ENCODE peak calls at places on chromosome 5, in nine cellular contexts. P is upper lobe of left lung, H is suprapubic skin, K is transverse colon, W is GM12878, E is sigmoid colon, U is HCT116, Y is spleen, O is GM12892. A is an unnamed sample.

GRCh38 chr5:3994635-3995034 is 399.0 kb downstream of the IRX1 start:
- DNase-seq in E (no peak), W (no peak), U (no peak), H (no peak), Y (no peak), P (no peak), K (no peak), O (no peak), A (no peak)

GRCh38 chr5:1765141-1765879 is 34.3 kb downstream of the MRPL36 start:
- DNase-seq in U (no peak), Y (peak), H (peak), K (peak), O (no peak), E (peak), W (no peak), P (no peak), A (no peak)

GRCh38 chr5:160166069-160166972 is 47.1 kb upstream of the PWWP2A start:
- DNase-seq in E (no peak), Y (no peak), P (no peak), K (no peak), H (no peak), U (no peak), O (no peak), W (no peak), A (no peak)

GRCh38 chr5:3392306-3392939 is 203.2 kb upstream of the IRX1 start:
- DNase-seq in H (no peak), Y (no peak), U (no peak), O (no peak), E (no peak), K (no peak), W (no peak), P (no peak), A (peak)

GRCh38 chr5:90855296-90855990 is 296.8 kb downstream of the ADGRV1 start:
- DNase-seq in H (no peak), E (no peak), Y (no peak), O (no peak), P (no peak), K (no peak), U (no peak), W (no peak), A (no peak)

GRCh38 chr5:2001300-2001699 is 118.6 kb upstream of the IRX4 start:
- DNase-seq in P (no peak), U (no peak), Y (no peak), E (no peak), H (no peak), O (no peak), W (no peak), K (no peak), A (no peak)

GRCh38 chr5:69295088-69295754 is 37.4 kb downstream of the CCDC125 start:
- DNase-seq in O (no peak), K (no peak), Y (no peak), W (no peak), E (no peak), H (no peak), U (no peak), P (no peak), A (no peak)

GRCh38 chr5:103587185-103587748 is 24.7 kb upstream of the NUDT12 start:
- DNase-seq in K (no peak), P (no peak), H (no peak), W (no peak), O (no peak), U (no peak), E (no peak), Y (no peak), A (no peak)

GRCh38 chr5:168020522-168021294 is 270.7 kb upstream of the WWC1 start:
- DNase-seq in Y (no peak), W (no peak), H (no peak), U (no peak), E (no peak), K (no peak), P (no peak), O (no peak), A (no peak)

GRCh38 chr5:77560677-77561263 is 68.7 kb upstream of the WDR41 start:
- DNase-seq in W (peak), Y (no peak), H (no peak), E (no peak), K (no peak), U (peak), O (no peak), P (no peak), A (no peak)

GRCh38 chr5:169637856-169638190 is 748 bp downstream of the DOCK2 start:
- DNase-seq in U (no peak), O (no peak), E (no peak), H (no peak), Y (peak), W (no peak), K (peak), P (peak), A (peak)

GRCh38 chr5:133754575-133755169 is 142.3 kb upstream of the FSTL4 start:
- DNase-seq in W (peak), K (peak), H (no peak), O (no peak), Y (no peak), P (peak), U (peak), E (no peak), A (peak)

GRCh38 chr5:133830281-133830680 is 138.1 kb downstream of the C5orf15 start:
- DNase-seq in Y (no peak), K (no peak), P (no peak), W (no peak), E (no peak), H (no peak), O (no peak), U (no peak), A (no peak)

GRCh38 chr5:138491669-138492551 is 26.6 kb downstream of the EGR1 start:
- DNase-seq in E (peak), W (peak), U (peak), O (peak), Y (peak), K (peak), P (peak), H (peak), A (peak)

GRCh38 chr5:151700816-151701215 is 14.1 kb upstream of the SPARC start:
- DNase-seq in E (no peak), K (no peak), H (no peak), P (no peak), O (no peak), U (no peak), Y (no peak), W (peak), A (no peak)

GRCh38 chr5:58985759-58986158 is 402.9 kb downstream of the RAB3C start:
- DNase-seq in E (no peak), P (no peak), Y (no peak), O (no peak), H (no peak), K (no peak), U (no peak), W (no peak), A (no peak)

GRCh38 chr5:58985311-58985710 is 402.4 kb downstream of the RAB3C start:
- DNase-seq in H (no peak), U (no peak), K (no peak), P (no peak), O (no peak), Y (no peak), W (no peak), E (no peak), A (no peak)

GRCh38 chr5:58983496-58983895 is 400.6 kb downstream of the RAB3C start:
- DNase-seq in O (no peak), K (no peak), U (no peak), H (no peak), E (no peak), W (no peak), P (no peak), Y (no peak), A (no peak)

GRCh38 chr5:58986281-58986680 is 403.4 kb downstream of the RAB3C start:
- DNase-seq in P (no peak), H (no peak), Y (no peak), W (no peak), K (no peak), E (no peak), O (no peak), U (no peak), A (no peak)

DNA sequence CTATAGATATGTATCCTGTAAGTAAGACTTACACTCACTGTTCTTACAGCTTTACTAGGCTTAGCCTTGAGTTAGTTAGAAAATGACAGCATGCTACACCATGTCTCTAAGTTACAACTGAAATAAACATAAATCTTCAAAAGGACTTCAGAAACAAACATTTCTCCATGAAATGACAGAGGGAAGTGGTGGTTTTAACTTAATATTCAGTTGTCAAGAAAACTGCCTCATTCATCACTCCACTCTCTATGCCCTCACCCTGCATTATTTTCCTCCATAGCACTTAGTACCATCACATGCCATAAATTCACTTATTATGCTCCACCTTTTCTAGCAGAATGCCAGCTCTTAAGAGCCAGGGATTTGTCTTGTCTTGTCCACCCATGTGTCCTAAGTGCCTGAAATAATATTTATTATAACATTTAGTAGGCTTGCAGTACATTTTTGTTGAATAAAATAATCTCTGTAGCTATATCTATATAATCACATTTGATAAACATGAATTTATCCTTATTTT is 401.2 kb downstream of the RAB3C start:
- DNase-seq in U (no peak), W (no peak), Y (no peak), K (no peak), P (no peak), E (no peak), H (no peak), O (no peak), A (no peak)
- TF ChIP-seq POLR2AphosphoS5 in U (no peak), W (no peak), Y (no peak), K (no peak), P (no peak), E (no peak), H (no peak), O (no peak), A (no peak)

GRCh38 chr5:122076669-122077450 is 1.2 kb downstream of the LOX start:
- DNase-seq in W (no peak), K (peak), E (peak), U (no peak), P (peak), Y (peak), H (peak), O (peak), A (peak)
- TF ChIP-seq POLR2A in W (no peak), K (no peak), E (no peak), U (no peak), P (no peak), Y (no peak), H (no peak), O (no peak), A (no peak)

GRCh38 chr5:38316544-38317224 is 58.3 kb downstream of the EGFLAM start:
- DNase-seq in E (no peak), H (no peak), O (no peak), Y (no peak), K (no peak), P (no peak), W (no peak), U (no peak), A (no peak)
- TF ChIP-seq POLR2AphosphoS5 in E (peak), H (peak), O (no peak), Y (no peak), K (no peak), P (no peak), W (no peak), U (no peak), A (no peak)

DNA sequence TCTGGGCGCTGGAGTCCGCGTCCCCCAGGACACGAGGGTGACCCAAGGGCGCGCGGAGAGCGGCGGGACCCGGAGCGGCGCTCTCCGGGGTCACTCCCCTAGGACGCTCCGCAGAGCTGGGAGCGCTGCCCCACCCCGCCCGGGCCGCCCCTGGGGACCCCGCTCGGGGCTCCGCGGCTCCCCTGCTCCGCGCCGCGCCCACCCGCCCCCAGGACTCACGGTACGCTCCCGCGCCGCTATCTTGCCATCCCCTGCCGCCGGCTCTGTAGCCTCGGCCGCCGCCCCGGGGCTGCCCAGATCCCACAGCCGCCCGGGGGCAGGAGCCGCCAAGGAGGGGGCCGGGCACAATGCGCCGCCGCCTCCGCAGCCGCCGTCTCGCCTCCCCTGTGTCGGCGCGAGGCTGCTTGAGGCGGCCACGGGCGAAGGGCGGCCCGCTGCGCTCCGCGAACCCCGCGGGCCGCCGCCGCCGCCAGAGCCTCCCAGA is 289 bp downstream of the LIFR start:
- DNase-seq in P (no peak), Y (peak), O (no peak), K (no peak), H (peak), W (no peak), E (no peak), U (no peak), A (no peak)
- TF ChIP-seq POLR2A in P (no peak), Y (no peak), O (no peak), K (no peak), H (peak), W (no peak), E (no peak), U (no peak), A (no peak)

GRCh38 chr5:149130121-149130931 is 11.0 kb upstream of the ABLIM3 start:
- DNase-seq in H (no peak), W (no peak), P (no peak), O (no peak), U (no peak), Y (no peak), K (no peak), E (no peak), A (no peak)
- TF ChIP-seq POLR2AphosphoS5 in H (no peak), W (no peak), P (no peak), O (no peak), U (no peak), Y (no peak), K (no peak), E (no peak), A (no peak)

GRCh38 chr5:139844472-139845145 is 49.0 kb downstream of the PSD2 start:
- DNase-seq in Y (peak), O (peak), K (peak), E (peak), U (peak), H (peak), P (peak), W (peak), A (peak)
- TF ChIP-seq POLR2A in Y (no peak), O (no peak), K (no peak), E (no peak), U (no peak), H (no peak), P (no peak), W (no peak), A (no peak)

GRCh38 chr5:40904205-40904993 is 4.9 kb upstream of the C7 start:
- DNase-seq in U (peak), Y (no peak), K (peak), P (peak), O (peak), W (peak), E (peak), H (peak), A (peak)
- TF ChIP-seq POLR2AphosphoS5 in U (no peak), Y (no peak), K (no peak), P (no peak), O (no peak), W (no peak), E (no peak), H (no peak), A (no peak)

GRCh38 chr5:165894916-165895315 is 2389.5 kb downstream of the MAT2B start:
- DNase-seq in P (no peak), K (no peak), E (no peak), Y (no peak), W (no peak), H (no peak), U (no peak), O (no peak), A (no peak)
- TF ChIP-seq POLR2A in P (no peak), K (no peak), E (no peak), Y (no peak), W (no peak), H (no peak), U (no peak), O (no peak), A (no peak)

GRCh38 chr5:59286510-59286909 is 607.0 kb downstream of the PDE4D start:
- DNase-seq in P (no peak), W (no peak), H (no peak), U (no peak), O (no peak), E (no peak), K (no peak), Y (no peak), A (no peak)

GRCh38 chr5:59285300-59286017 is 608.1 kb downstream of the PDE4D start:
- DNase-seq in W (no peak), U (no peak), H (no peak), E (no peak), Y (no peak), O (no peak), P (no peak), K (no peak), A (no peak)

GRCh38 chr5:59293700-59294099 is 599.8 kb downstream of the PDE4D start:
- DNase-seq in U (no peak), E (no peak), K (no peak), Y (no peak), H (no peak), O (no peak), W (no peak), P (no peak), A (no peak)

GRCh38 chr5:59287361-59287760 is 606.2 kb downstream of the PDE4D start:
- DNase-seq in W (no peak), E (no peak), K (peak), H (no peak), P (no peak), O (no peak), U (no peak), Y (no peak), A (no peak)

DNA sequence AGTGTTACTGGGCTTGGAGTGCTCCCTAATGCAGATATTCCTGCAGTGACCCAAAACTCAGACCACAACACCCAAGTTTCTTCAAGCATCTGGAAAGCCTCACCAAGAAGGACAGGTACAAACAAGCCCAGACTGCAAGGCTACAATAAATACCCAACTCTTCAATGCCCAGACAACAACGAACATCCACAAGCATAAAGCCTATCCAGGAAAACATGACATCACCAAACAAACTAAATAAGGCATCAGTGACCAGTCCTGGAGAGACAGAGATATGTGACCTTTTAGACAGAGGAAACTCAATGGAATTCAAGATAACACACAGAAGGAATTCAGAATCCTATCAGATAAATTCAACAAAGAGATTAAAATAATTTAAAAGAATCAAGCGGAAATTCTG is 605.6 kb downstream of the PDE4D start:
- DNase-seq in W (no peak), Y (no peak), U (no peak), E (no peak), O (no peak), P (no peak), H (no peak), K (no peak), A (no peak)
- TF ChIP-seq POLR2AphosphoS5 in W (no peak), Y (no peak), U (no peak), E (no peak), O (no peak), P (no peak), H (no peak), K (no peak), A (no peak)

A was measured in GM12891.